ENCODE peak calls at places on chromosomes 12 and 14, in six cellular contexts. W is left ventricle myocardium superior, P is body of pancreas, S is skeletal muscle cell, Z is OCI-M1, R is trophoblast cell. G is an unnamed sample.

GRCh38 chr12:81722004-81722403 is 37.1 kb downstream of the PPFIA2 start:
- DNase-seq in W (no peak), P (no peak), S (no peak), Z (no peak), R (no peak), G (no peak)

GRCh38 chr12:57489157-57489641 is 1.3 kb downstream of the MARS1 start:
- DNase-seq in W (no peak), P (no peak), S (no peak), Z (no peak), R (no peak), G (no peak)

GRCh38 chr14:96138241-96138640 is 66.4 kb upstream of the BDKRB2 start:
- DNase-seq in W (no peak), P (no peak), S (no peak), Z (no peak), R (no peak), G (no peak)

GRCh38 chr14:38079268-38079667 is 128.4 kb upstream of the SSTR1 start:
- DNase-seq in W (no peak), P (no peak), S (no peak), Z (peak), R (no peak), G (no peak)

GRCh38 chr12:132608231-132609171 is 1.9 kb downstream of the LRCOL1 start:
- DNase-seq in W (no peak), P (no peak), S (no peak), Z (no peak), R (no peak), G (no peak)

GRCh38 chr12:56581418-56582145 is 48.5 kb downstream of the BAZ2A start:
- DNase-seq in W (no peak), P (no peak), S (no peak), Z (peak), R (no peak), G (no peak)

GRCh38 chr14:55731881-55732498 is 152.0 kb downstream of the KTN1 start:
- DNase-seq in W (no peak), P (peak), S (no peak), Z (peak), R (no peak), G (peak)

GRCh38 chr14:100769035-100769939 is 42.6 kb downstream of the DLK1 start:
- DNase-seq in W (no peak), P (no peak), S (no peak), Z (no peak), R (no peak), G (no peak)

GRCh38 chr14:38045461-38045860 is 162.2 kb upstream of the SSTR1 start:
- DNase-seq in W (no peak), P (no peak), S (no peak), Z (no peak), R (no peak), G (no peak)

GRCh38 chr14:67487937-67488893 is at the start of gene TMEM229B:
- DNase-seq in W (peak), P (no peak), S (no peak), Z (peak), R (no peak), G (peak)

GRCh38 chr12:1797011-1797901 is 23.1 kb upstream of the LRTM2 start:
- DNase-seq in W (peak), P (peak), S (no peak), Z (no peak), R (no peak), G (no peak)

GRCh38 chr14:21846227-21846885 is 172.7 kb upstream of the OR4E1 start:
- DNase-seq in W (no peak), P (peak), S (no peak), Z (peak), R (peak), G (no peak)

GRCh38 chr14:22555573-22556011 is 33.4 kb downstream of the DAD1 start:
- DNase-seq in W (no peak), P (no peak), S (no peak), Z (peak), R (no peak), G (no peak)

GRCh38 chr12:22467190-22467589 is 77.2 kb downstream of the C2CD5 start:
- DNase-seq in W (no peak), P (no peak), S (peak), Z (no peak), R (no peak), G (no peak)

GRCh38 chr12:65266408-65266807 is 12.1 kb upstream of the MSRB3 start:
- DNase-seq in W (no peak), P (no peak), S (no peak), Z (no peak), R (no peak), G (no peak)

GRCh38 chr14:70821916-70822705 is 12.8 kb upstream of the MAP3K9 start:
- DNase-seq in W (peak), P (peak), S (peak), Z (no peak), R (peak), G (no peak)

GRCh38 chr14:99579077-99579836 is 24.8 kb downstream of the CCDC85C start:
- DNase-seq in W (no peak), P (peak), S (no peak), Z (no peak), R (peak), G (no peak)

GRCh38 chr14:56803816-56804535 is 6.3 kb downstream of the OTX2 start:
- DNase-seq in W (no peak), P (no peak), S (no peak), Z (no peak), R (no peak), G (no peak)

GRCh38 chr14:56046999-56047398 is 71.2 kb upstream of the PELI2 start:
- DNase-seq in W (no peak), P (no peak), S (no peak), Z (no peak), R (no peak), G (no peak)

GRCh38 chr12:132672116-132672515 is 15.0 kb downstream of the POLE start:
- DNase-seq in W (no peak), P (no peak), S (no peak), Z (no peak), R (no peak), G (no peak)

GRCh38 chr12:55817352-55818139 is at the start of the genes ORMDL2 and SARNP:
- DNase-seq in W (peak), P (peak), S (peak), Z (peak), R (peak), G (peak)

GRCh38 chr14:105879503-105879866 is 353.1 kb downstream of the TMEM121 start:
- DNase-seq in W (no peak), P (no peak), S (no peak), Z (no peak), R (no peak), G (no peak)

GRCh38 chr14:51507556-51508511 is 143.9 kb upstream of the FRMD6 start:
- DNase-seq in W (peak), P (peak), S (peak), Z (no peak), R (no peak), G (no peak)

GRCh38 chr12:11581179-11581755 is 68.2 kb upstream of the ETV6 start:
- DNase-seq in W (no peak), P (peak), S (peak), Z (peak), R (peak), G (peak)